ENCODE peak calls at places on chromosomes 11 and 22, in ten cellular contexts. H is PC-3; Z is pancreas; C is keratinocyte; E is naive thymus-derived CD4-positive, alpha-beta T cell; W is adrenal gland; U is small intestine; X is kidney; L is CD8-positive, alpha-beta memory T cell; Y is endothelial cell of umbilical vein. F is an unnamed sample. For H3K4me1, the result is how much of the 10 kb centered on the place peaks cover.

GRCh38 chr22:49934144-49934890 is 15.9 kb downstream of the CRELD2 start:
- DNase-seq in H (peak), Z (peak), C (no peak), E (peak), W (peak), U (no peak), X (peak), L (peak), Y (no peak), F (no peak)

GRCh38 chr11:45872513-45873356 is 12.7 kb upstream of the MAPK8IP1 start:
- DNase-seq in H (peak), Z (peak), C (peak), E (no peak), W (peak), U (peak), X (no peak), L (no peak), Y (peak), F (peak)

GRCh38 chr11:94224078-94224477 is 80.3 kb upstream of the IZUMO1R start:
- DNase-seq in H (no peak), Z (no peak), C (no peak), E (no peak), W (no peak), U (no peak), X (no peak), L (no peak), Y (no peak), F (no peak)

GRCh38 chr11:77400775-77401469 is 73.0 kb downstream of the PAK1 start:
- DNase-seq in H (no peak), Z (no peak), C (no peak), E (no peak), W (no peak), U (no peak), X (no peak), L (no peak), Y (no peak), F (no peak)

GRCh38 chr11:23555085-23555484 is 694.8 kb upstream of the CCDC179 start:
- DNase-seq in H (peak), Z (no peak), C (no peak), E (no peak), W (no peak), U (no peak), X (no peak), L (no peak), Y (peak), F (no peak)

GRCh38 chr11:73597340-73597955 is 464 bp downstream of the FAM168A start:
- DNase-seq in H (no peak), Z (no peak), C (no peak), E (no peak), W (no peak), U (no peak), X (no peak), L (no peak), Y (no peak), F (no peak)

GRCh38 chr11:133388260-133388659 is 144.0 kb downstream of the OPCML start:
- DNase-seq in H (no peak), Z (no peak), C (no peak), E (no peak), W (no peak), U (no peak), X (no peak), L (no peak), Y (no peak), F (no peak)

GRCh38 chr11:95084509-95084908 is 5.1 kb upstream of the ENDOD1 start:
- DNase-seq in H (peak), Z (no peak), C (no peak), E (peak), W (no peak), U (no peak), X (no peak), L (no peak), Y (no peak), F (no peak)

GRCh38 chr22:42399315-42400271 is 32.6 kb downstream of the NFAM1 start:
- DNase-seq in H (no peak), Z (no peak), C (no peak), E (no peak), W (peak), U (peak), X (peak), L (no peak), Y (no peak), F (no peak)

GRCh38 chr11:45852712-45853101 is 5.4 kb downstream of the CRY2 start:
- DNase-seq in H (no peak), Z (no peak), C (no peak), E (no peak), W (peak), U (no peak), X (no peak), L (no peak), Y (no peak), F (no peak)

GRCh38 chr22:23179381-23180294 is 671 bp upstream of the BCR start:
- DNase-seq in H (no peak), Z (peak), C (no peak), E (peak), W (peak), U (no peak), X (peak), L (no peak), Y (peak), F (peak)

GRCh38 chr11:288328-289144 is at the start of gene PGGHG:
- DNase-seq in H (peak), Z (peak), C (no peak), E (peak), W (no peak), U (peak), X (peak), L (peak), Y (no peak), F (no peak)

GRCh38 chr22:45997775-45998637 is 21.0 kb upstream of the WNT7B start:
- DNase-seq in H (peak), Z (no peak), C (no peak), E (no peak), W (peak), U (no peak), X (peak), L (no peak), Y (no peak), F (no peak)

GRCh38 chr11:86865436-86865835 is 65.1 kb downstream of the PRSS23 start:
- DNase-seq in H (no peak), Z (no peak), C (no peak), E (no peak), W (no peak), U (no peak), X (no peak), L (no peak), Y (no peak), F (no peak)

GRCh38 chr22:45009881-45010531 is at the start of gene PHF21B:
- DNase-seq in H (no peak), Z (peak), C (no peak), E (peak), W (peak), U (no peak), X (peak), L (no peak), Y (peak), F (no peak)

GRCh38 chr11:10654211-10655150 is 39.1 kb downstream of the IRAG1 start:
- DNase-seq in H (peak), Z (peak), C (no peak), E (no peak), W (no peak), U (peak), X (no peak), L (peak), Y (peak), F (peak)

GRCh38 chr11:69947772-69948255 is 128.6 kb upstream of the FGF3 start:
- DNase-seq in H (no peak), Z (no peak), C (no peak), E (no peak), W (no peak), U (no peak), X (peak), L (no peak), Y (no peak), F (no peak)

GRCh38 chr11:121889931-121890330 is 226.1 kb downstream of the BLID start:
- DNase-seq in H (peak), Z (no peak), C (peak), E (no peak), W (no peak), U (no peak), X (no peak), L (no peak), Y (no peak), F (no peak)

GRCh38 chr11:65872555-65873279 is at the start of gene EFEMP2:
- DNase-seq in H (no peak), Z (no peak), C (no peak), E (no peak), W (no peak), U (no peak), X (peak), L (no peak), Y (no peak), F (no peak)

GRCh38 chr11:120336641-120337132 is 474 bp downstream of the ARHGEF12 start:
- DNase-seq in H (peak), Z (peak), C (no peak), E (no peak), W (peak), U (no peak), X (no peak), L (peak), Y (peak), F (no peak)

GRCh38 chr11:69558519-69558941 is 77.1 kb downstream of the LINC01488 start:
- DNase-seq in H (no peak), Z (no peak), C (no peak), E (peak), W (no peak), U (no peak), X (no peak), L (no peak), Y (no peak), F (no peak)

GRCh38 chr22:31897842-31898241 is 46.5 kb upstream of the YWHAH start:
- DNase-seq in H (no peak), Z (no peak), C (no peak), E (no peak), W (no peak), U (no peak), X (no peak), L (no peak), Y (peak), F (no peak)

GRCh38 chr22:37328017-37328416 is 45.7 kb downstream of the CYTH4 start:
- DNase-seq in H (peak), Z (no peak), C (no peak), E (no peak), W (no peak), U (peak), X (no peak), L (no peak), Y (peak), F (no peak)

GRCh38 chr11:34299962-34300350 is 57.9 kb downstream of the ABTB2 start:
- DNase-seq in H (no peak), Z (no peak), C (no peak), E (no peak), W (no peak), U (no peak), X (no peak), L (no peak), Y (no peak), F (no peak)

GRCh38 chr11:96322775-96323642 is 20.0 kb downstream of the MAML2 start:
- DNase-seq in H (no peak), Z (no peak), C (no peak), E (no peak), W (no peak), U (no peak), X (no peak), L (no peak), Y (no peak), F (no peak)

GRCh38 chr11:41394562-41395160 is 64.8 kb downstream of the LRRC4C start:
- DNase-seq in H (no peak), Z (no peak), C (no peak), E (no peak), W (no peak), U (no peak), X (no peak), L (no peak), Y (no peak), F (no peak)

GRCh38 chr11:132520199-132520598 is 1012.1 kb downstream of the OPCML start:
- DNase-seq in H (no peak), Z (no peak), C (no peak), E (no peak), W (no peak), U (no peak), X (no peak), L (no peak), Y (no peak), F (no peak)

DNA sequence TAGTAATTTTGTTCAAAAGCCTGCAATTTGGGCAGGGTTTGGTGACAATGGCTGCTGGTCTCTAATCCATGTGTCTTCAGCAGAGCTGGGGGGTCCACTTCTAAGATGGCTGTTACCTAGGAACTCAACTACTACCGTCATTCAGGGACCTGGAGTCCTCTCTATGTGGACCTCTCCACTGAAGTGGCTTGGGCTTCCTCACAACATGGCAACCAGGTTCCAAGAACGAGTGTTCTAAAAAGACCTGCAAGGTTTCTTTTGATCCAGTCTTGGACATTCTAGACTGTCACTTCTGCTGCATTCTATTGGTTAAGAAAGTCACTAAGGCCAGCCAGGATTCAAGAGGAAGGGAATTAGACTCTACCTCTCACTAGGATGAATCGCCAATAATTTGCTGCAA is 387.0 kb downstream of the NXPE2 start:
- DNase-seq in H (no peak), Z (no peak), C (no peak), E (no peak), W (no peak), U (no peak), X (no peak), L (no peak), Y (no peak), F (no peak)
- H3K27ac ChIP-seq in H (no peak), Z (no peak), C (no peak), E (no peak), W (no peak), U (no peak), X (no peak), L (no peak), Y (no peak), F (no peak)

GRCh38 chr11:1569251-1569780 is 2.8 kb downstream of the DUSP8 start:
- DNase-seq in H (no peak), Z (no peak), C (no peak), E (no peak), W (no peak), U (peak), X (no peak), L (no peak), Y (no peak), F (no peak)
- H3K4me1 ChIP-seq in H (under half), Z (under half), C (under half), E (under half), W (under half), U (under half), X (under half), L (under half), Y (under half), F (under half)

DNA sequence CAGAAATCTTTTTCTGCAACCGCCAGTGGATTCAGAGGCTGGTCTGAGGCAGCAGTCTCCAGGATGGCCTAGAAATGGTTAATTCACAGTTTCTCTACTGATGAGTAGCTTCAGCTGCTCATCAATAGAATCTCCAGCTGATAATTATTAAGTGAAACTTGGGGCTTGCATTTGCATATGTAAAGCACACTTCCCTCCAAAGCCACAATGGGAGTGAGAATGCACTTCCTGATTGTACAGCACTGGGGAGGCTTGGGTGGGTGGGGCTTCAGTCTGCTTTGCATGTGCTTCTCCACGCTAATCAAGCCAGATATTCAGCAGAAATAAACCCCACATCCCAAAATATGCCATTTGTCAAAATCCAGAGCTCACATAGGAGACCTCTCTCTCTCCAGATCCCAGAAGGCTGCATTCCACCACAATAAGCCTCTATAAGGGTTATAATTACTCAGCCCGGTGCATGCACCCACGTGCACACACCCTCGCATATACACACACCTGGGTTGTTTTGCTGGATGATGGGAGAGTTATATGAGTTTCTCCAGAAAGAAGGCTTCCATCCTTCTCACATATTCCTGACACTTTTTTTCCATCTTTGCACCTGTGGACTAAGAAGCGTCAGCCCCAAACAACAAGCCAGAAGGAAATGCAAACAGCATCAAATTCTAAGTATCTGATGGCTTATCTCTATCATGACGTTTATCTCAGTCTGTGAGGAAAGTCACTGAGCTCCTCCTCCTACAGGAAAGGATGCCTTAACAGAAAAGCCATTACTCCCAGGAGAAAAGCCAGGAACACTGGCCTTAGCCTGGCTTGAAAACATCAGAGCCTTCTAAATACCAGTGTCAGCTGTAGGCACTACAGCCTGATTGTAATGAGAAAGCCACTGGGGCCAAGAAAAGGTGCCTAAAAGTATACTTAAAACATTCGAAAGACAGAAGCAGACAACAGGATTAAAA is 253.3 kb downstream of the LARGE1 start:
- DNase-seq in H (no peak), Z (no peak), C (no peak), E (no peak), W (no peak), U (peak), X (no peak), L (no peak), Y (no peak), F (no peak)
- H3K4me3 ChIP-seq in H (no peak), Z (no peak), C (no peak), E (no peak), W (no peak), U (no peak), X (no peak), L (no peak), Y (no peak), F (no peak)

GRCh38 chr11:126948563-126948962 is 52.0 kb downstream of the KIRREL3 start:
- DNase-seq in H (no peak), Z (no peak), C (no peak), E (no peak), W (no peak), U (no peak), X (no peak), L (no peak), Y (no peak), F (no peak)
- H3K27ac ChIP-seq in H (no peak), Z (no peak), C (no peak), E (no peak), W (no peak), U (no peak), X (no peak), L (no peak), Y (no peak), F (no peak)